ENCODE peak calls at places on chromosome 11, in ten cellular contexts. One of them, this sample, is unnamed.

GRCh38 chr11:44133335-44133946 is 38.0 kb downstream of the EXT2 start:
- DNase-seq in brain microvascular endothelial cell: peak
- DNase-seq in NCI-H748 treated with DMSO at 0.1 percent for 48 hours: peak
- DNase-seq in activated CD4-positive, CD25-positive, alpha-beta regulatory T cell: no peak
- DNase-seq in foreskin fibroblast: peak
- DNase-seq in activated T-cell treated with anti-CD3 and anti-CD28 coated beads, Interleukin-2, amount 50 U/mL, for 4 hours: no peak
- DNase-seq in neural progenitor cell: peak
- DNase-seq in NAMALWA: peak
- DNase-seq in stimulated activated CD4-positive, alpha-beta T cell treated with anti-CD3 and anti-CD28 coated beads, Interleukin-15, amount 100 ng/mL, for 48 hours: no peak
- DNase-seq in PC-3: peak
- DNase-seq in this sample: peak

GRCh38 chr11:66976048-66976467 is 954 bp downstream of the C11orf86 start:
- DNase-seq in stimulated activated CD4-positive, alpha-beta T cell treated with anti-CD3 and anti-CD28 coated beads, Interleukin-15, amount 100 ng/mL, for 48 hours: peak
- DNase-seq in activated CD4-positive, CD25-positive, alpha-beta regulatory T cell: no peak
- DNase-seq in PC-3: peak
- DNase-seq in foreskin fibroblast: no peak
- DNase-seq in NAMALWA: peak
- DNase-seq in neural progenitor cell: peak
- DNase-seq in brain microvascular endothelial cell: no peak
- DNase-seq in NCI-H748 treated with DMSO at 0.1 percent for 48 hours: no peak
- DNase-seq in activated T-cell treated with anti-CD3 and anti-CD28 coated beads, Interleukin-2, amount 50 U/mL, for 4 hours: peak
- DNase-seq in this sample: no peak

GRCh38 chr11:16607675-16608644 is 130.5 kb upstream of the C11orf58 start:
- DNase-seq in NCI-H748 treated with DMSO at 0.1 percent for 48 hours: peak
- DNase-seq in PC-3: no peak
- DNase-seq in foreskin fibroblast: no peak
- DNase-seq in activated CD4-positive, CD25-positive, alpha-beta regulatory T cell: no peak
- DNase-seq in activated T-cell treated with anti-CD3 and anti-CD28 coated beads, Interleukin-2, amount 50 U/mL, for 4 hours: no peak
- DNase-seq in NAMALWA: no peak
- DNase-seq in neural progenitor cell: peak
- DNase-seq in brain microvascular endothelial cell: peak
- DNase-seq in stimulated activated CD4-positive, alpha-beta T cell treated with anti-CD3 and anti-CD28 coated beads, Interleukin-15, amount 100 ng/mL, for 48 hours: no peak
- DNase-seq in this sample: no peak

GRCh38 chr11:27658535-27659236 is 41.6 kb downstream of the BDNF start:
- DNase-seq in activated CD4-positive, CD25-positive, alpha-beta regulatory T cell: no peak
- DNase-seq in neural progenitor cell: no peak
- DNase-seq in brain microvascular endothelial cell: no peak
- DNase-seq in stimulated activated CD4-positive, alpha-beta T cell treated with anti-CD3 and anti-CD28 coated beads, Interleukin-15, amount 100 ng/mL, for 48 hours: no peak
- DNase-seq in foreskin fibroblast: no peak
- DNase-seq in PC-3: no peak
- DNase-seq in NAMALWA: no peak
- DNase-seq in NCI-H748 treated with DMSO at 0.1 percent for 48 hours: no peak
- DNase-seq in activated T-cell treated with anti-CD3 and anti-CD28 coated beads, Interleukin-2, amount 50 U/mL, for 4 hours: no peak
- DNase-seq in this sample: no peak

GRCh38 chr11:75388386-75389275 is 10.7 kb upstream of the RPS3 start:
- DNase-seq in PC-3: peak
- DNase-seq in neural progenitor cell: peak
- DNase-seq in NCI-H748 treated with DMSO at 0.1 percent for 48 hours: peak
- DNase-seq in brain microvascular endothelial cell: peak
- DNase-seq in stimulated activated CD4-positive, alpha-beta T cell treated with anti-CD3 and anti-CD28 coated beads, Interleukin-15, amount 100 ng/mL, for 48 hours: peak
- DNase-seq in activated T-cell treated with anti-CD3 and anti-CD28 coated beads, Interleukin-2, amount 50 U/mL, for 4 hours: peak
- DNase-seq in activated CD4-positive, CD25-positive, alpha-beta regulatory T cell: peak
- DNase-seq in NAMALWA: peak
- DNase-seq in foreskin fibroblast: peak
- DNase-seq in this sample: no peak

GRCh38 chr11:126186031-126186698 is 25.3 kb downstream of the RPUSD4 start:
- DNase-seq in NAMALWA: no peak
- DNase-seq in PC-3: no peak
- DNase-seq in brain microvascular endothelial cell: no peak
- DNase-seq in stimulated activated CD4-positive, alpha-beta T cell treated with anti-CD3 and anti-CD28 coated beads, Interleukin-15, amount 100 ng/mL, for 48 hours: no peak
- DNase-seq in neural progenitor cell: no peak
- DNase-seq in NCI-H748 treated with DMSO at 0.1 percent for 48 hours: no peak
- DNase-seq in foreskin fibroblast: no peak
- DNase-seq in activated CD4-positive, CD25-positive, alpha-beta regulatory T cell: no peak
- DNase-seq in activated T-cell treated with anti-CD3 and anti-CD28 coated beads, Interleukin-2, amount 50 U/mL, for 4 hours: no peak
- DNase-seq in this sample: no peak

GRCh38 chr11:11740081-11740702 is 101.6 kb upstream of the USP47 start:
- DNase-seq in neural progenitor cell: peak
- DNase-seq in stimulated activated CD4-positive, alpha-beta T cell treated with anti-CD3 and anti-CD28 coated beads, Interleukin-15, amount 100 ng/mL, for 48 hours: no peak
- DNase-seq in PC-3: no peak
- DNase-seq in activated T-cell treated with anti-CD3 and anti-CD28 coated beads, Interleukin-2, amount 50 U/mL, for 4 hours: no peak
- DNase-seq in foreskin fibroblast: no peak
- DNase-seq in activated CD4-positive, CD25-positive, alpha-beta regulatory T cell: no peak
- DNase-seq in brain microvascular endothelial cell: no peak
- DNase-seq in NAMALWA: no peak
- DNase-seq in NCI-H748 treated with DMSO at 0.1 percent for 48 hours: peak
- DNase-seq in this sample: no peak

GRCh38 chr11:114562166-114562916 is 2.7 kb upstream of the NXPE1 start:
- DNase-seq in brain microvascular endothelial cell: no peak
- DNase-seq in activated CD4-positive, CD25-positive, alpha-beta regulatory T cell: no peak
- DNase-seq in neural progenitor cell: no peak
- DNase-seq in stimulated activated CD4-positive, alpha-beta T cell treated with anti-CD3 and anti-CD28 coated beads, Interleukin-15, amount 100 ng/mL, for 48 hours: no peak
- DNase-seq in NCI-H748 treated with DMSO at 0.1 percent for 48 hours: no peak
- DNase-seq in foreskin fibroblast: peak
- DNase-seq in NAMALWA: no peak
- DNase-seq in PC-3: peak
- DNase-seq in activated T-cell treated with anti-CD3 and anti-CD28 coated beads, Interleukin-2, amount 50 U/mL, for 4 hours: no peak
- DNase-seq in this sample: peak

GRCh38 chr11:37788141-37788877 is 1190.3 kb upstream of the RAG2 start:
- DNase-seq in stimulated activated CD4-positive, alpha-beta T cell treated with anti-CD3 and anti-CD28 coated beads, Interleukin-15, amount 100 ng/mL, for 48 hours: no peak
- DNase-seq in foreskin fibroblast: peak
- DNase-seq in brain microvascular endothelial cell: peak
- DNase-seq in activated T-cell treated with anti-CD3 and anti-CD28 coated beads, Interleukin-2, amount 50 U/mL, for 4 hours: no peak
- DNase-seq in NCI-H748 treated with DMSO at 0.1 percent for 48 hours: no peak
- DNase-seq in neural progenitor cell: no peak
- DNase-seq in PC-3: peak
- DNase-seq in NAMALWA: no peak
- DNase-seq in activated CD4-positive, CD25-positive, alpha-beta regulatory T cell: no peak
- DNase-seq in this sample: peak

GRCh38 chr11:47714554-47715081 is 551 bp downstream of the AGBL2 start:
- DNase-seq in NCI-H748 treated with DMSO at 0.1 percent for 48 hours: peak
- DNase-seq in neural progenitor cell: peak
- DNase-seq in activated CD4-positive, CD25-positive, alpha-beta regulatory T cell: no peak
- DNase-seq in PC-3: no peak
- DNase-seq in foreskin fibroblast: peak
- DNase-seq in activated T-cell treated with anti-CD3 and anti-CD28 coated beads, Interleukin-2, amount 50 U/mL, for 4 hours: peak
- DNase-seq in NAMALWA: peak
- DNase-seq in brain microvascular endothelial cell: no peak
- DNase-seq in stimulated activated CD4-positive, alpha-beta T cell treated with anti-CD3 and anti-CD28 coated beads, Interleukin-15, amount 100 ng/mL, for 48 hours: no peak
- DNase-seq in this sample: no peak